ENCODE peak calls at places on chromosomes 4 and X, in five cellular contexts. P is A549, M is tibial nerve, Q is K562, J is upper lobe of left lung. R is an unnamed sample.

GRCh38 chrX:38664285-38664684 is 102.9 kb downstream of the TSPAN7 start:
- DNase-seq in M (peak; percentile 8), P (peak; percentile 7), J (no peak), Q (peak; percentile 39), R (no peak)

GRCh38 chr4:126144838-126145237 is 830.1 kb downstream of the FAT4 start:
- DNase-seq in P (no peak), Q (no peak), M (no peak), J (no peak), R (no peak)

GRCh38 chrX:100980608-100981497 is 11.3 kb downstream of the ARL13A start:
- DNase-seq in M (no peak), J (no peak), Q (no peak), P (peak; percentile 21), R (no peak)

GRCh38 chr4:79241846-79242245 is 84.0 kb downstream of the NAA11 start:
- DNase-seq in J (no peak), P (no peak), Q (no peak), M (no peak), R (no peak)

GRCh38 chr4:89254847-89255246 is 52.8 kb downstream of the GPRIN3 start:
- DNase-seq in J (no peak), M (no peak), Q (peak; percentile 69), P (peak; percentile 10), R (no peak)

GRCh38 chr4:127982445-127982844 is 17.2 kb downstream of the ABHD18 start:
- DNase-seq in J (no peak), M (no peak), P (no peak), Q (no peak), R (no peak)

GRCh38 chrX:115337735-115338134 is 48.2 kb downstream of the LUZP4 start:
- DNase-seq in J (no peak), M (no peak), Q (no peak), P (no peak), R (no peak)

GRCh38 chrX:150456466-150456865 is 93.3 kb downstream of the MAMLD1 start:
- DNase-seq in M (no peak), P (no peak), J (no peak), Q (peak; percentile 27), R (no peak)

GRCh38 chr4:78056265-78057129 is 626 bp upstream of the FRAS1 start:
- DNase-seq in P (peak; percentile 61), Q (peak; percentile 23), M (peak; percentile 80), J (peak; percentile 59), R (peak; percentile 64)

GRCh38 chr4:150209140-150209829 is 131.0 kb downstream of the DCLK2 start:
- DNase-seq in M (peak; percentile 80), J (no peak), Q (peak; percentile 51), P (peak; percentile 52), R (peak; percentile 78)

GRCh38 chr4:150140774-150141400 is 62.6 kb downstream of the DCLK2 start:
- DNase-seq in J (no peak), P (no peak), Q (no peak), M (no peak), R (no peak)

GRCh38 chr4:142777045-142777743 is 68.9 kb downstream of the INPP4B start:
- DNase-seq in J (no peak), Q (no peak), P (no peak), M (no peak), R (no peak)

GRCh38 chrX:124028177-124028576 is 66.7 kb downstream of the STAG2 start:
- DNase-seq in Q (no peak), P (no peak), J (no peak), M (no peak), R (no peak)

GRCh38 chr4:152572417-152573086 is 36.7 kb upstream of the FBXW7 start:
- DNase-seq in P (no peak), M (no peak), J (no peak), Q (no peak), R (no peak)

GRCh38 chr4:1842993-1843448 is 12.9 kb downstream of the LETM1 start:
- DNase-seq in J (peak; percentile 40), P (no peak), M (peak; percentile 33), Q (peak; percentile 8), R (no peak)

GRCh38 chr4:138178566-138178965 is 63.6 kb downstream of the SLC7A11 start:
- DNase-seq in M (no peak), P (no peak), J (no peak), Q (no peak), R (no peak)

GRCh38 chrX:137033774-137034507 is at the start of gene GPR101:
- DNase-seq in M (no peak), P (no peak), J (peak; percentile 75), Q (no peak), R (no peak)

GRCh38 chrX:96861661-96862060 is 22.0 kb upstream of the RPA4 start:
- DNase-seq in M (no peak), P (no peak), J (no peak), Q (no peak), R (no peak)

GRCh38 chrX:149916745-149917392 is 12.5 kb upstream of the HSFX4 start:
- DNase-seq in P (no peak), J (no peak), M (no peak), Q (no peak), R (no peak)

GRCh38 chr4:5399790-5400421 is 308.5 kb downstream of the EVC2 start:
- DNase-seq in M (no peak), P (peak; percentile 36), J (no peak), Q (peak; percentile 63), R (no peak)

GRCh38 chr4:2186133-2186864 is 55.6 kb downstream of the HAUS3 start:
- DNase-seq in P (no peak), M (no peak), J (no peak), Q (no peak), R (no peak)

GRCh38 chrX:37812110-37812509 is 32.3 kb downstream of the CYBB start:
- DNase-seq in M (peak; percentile 6), J (no peak), Q (no peak), P (no peak), R (no peak)

GRCh38 chrX:135295238-135295943 is 13.9 kb upstream of the ETDC start:
- DNase-seq in J (peak; percentile 26), M (peak; percentile 5), P (no peak), Q (no peak), R (peak; percentile 25)

GRCh38 chr4:165765053-165765452 is 108.0 kb upstream of the TLL1 start:
- DNase-seq in J (no peak), P (no peak), M (no peak), Q (no peak), R (no peak)

GRCh38 chr4:159341486-159341885 is 238.6 kb downstream of the RAPGEF2 start:
- DNase-seq in M (no peak), J (no peak), P (no peak), Q (no peak), R (no peak)

GRCh38 chrX:154116514-154116913 is 19.0 kb upstream of the MECP2 start:
- DNase-seq in J (no peak), Q (no peak), M (no peak), P (no peak), R (no peak)

GRCh38 chrX:150361777-150362351 is 1.3 kb upstream of the MAMLD1 start:
- DNase-seq in J (peak; percentile 66), Q (no peak), M (no peak), P (no peak), R (peak; percentile 73)

GRCh38 chr4:40908297-40908696 is 158.5 kb downstream of the NSUN7 start:
- DNase-seq in Q (no peak), P (no peak), M (no peak), J (peak; percentile 28), R (no peak)

GRCh38 chr4:82780398-82781231 is 18.0 kb downstream of the SCD5 start:
- DNase-seq in J (peak; percentile 85), Q (no peak), P (no peak), M (peak; percentile 63), R (peak; percentile 89)

GRCh38 chr4:87120411-87121162 is 99.8 kb downstream of the KLHL8 start:
- DNase-seq in Q (no peak), P (no peak), M (peak; percentile 34), J (peak; percentile 33), R (peak; percentile 58)
- TF ChIP-seq EP300 in Q (no peak), P (no peak), M (no peak), J (no peak), R (no peak)

DNA sequence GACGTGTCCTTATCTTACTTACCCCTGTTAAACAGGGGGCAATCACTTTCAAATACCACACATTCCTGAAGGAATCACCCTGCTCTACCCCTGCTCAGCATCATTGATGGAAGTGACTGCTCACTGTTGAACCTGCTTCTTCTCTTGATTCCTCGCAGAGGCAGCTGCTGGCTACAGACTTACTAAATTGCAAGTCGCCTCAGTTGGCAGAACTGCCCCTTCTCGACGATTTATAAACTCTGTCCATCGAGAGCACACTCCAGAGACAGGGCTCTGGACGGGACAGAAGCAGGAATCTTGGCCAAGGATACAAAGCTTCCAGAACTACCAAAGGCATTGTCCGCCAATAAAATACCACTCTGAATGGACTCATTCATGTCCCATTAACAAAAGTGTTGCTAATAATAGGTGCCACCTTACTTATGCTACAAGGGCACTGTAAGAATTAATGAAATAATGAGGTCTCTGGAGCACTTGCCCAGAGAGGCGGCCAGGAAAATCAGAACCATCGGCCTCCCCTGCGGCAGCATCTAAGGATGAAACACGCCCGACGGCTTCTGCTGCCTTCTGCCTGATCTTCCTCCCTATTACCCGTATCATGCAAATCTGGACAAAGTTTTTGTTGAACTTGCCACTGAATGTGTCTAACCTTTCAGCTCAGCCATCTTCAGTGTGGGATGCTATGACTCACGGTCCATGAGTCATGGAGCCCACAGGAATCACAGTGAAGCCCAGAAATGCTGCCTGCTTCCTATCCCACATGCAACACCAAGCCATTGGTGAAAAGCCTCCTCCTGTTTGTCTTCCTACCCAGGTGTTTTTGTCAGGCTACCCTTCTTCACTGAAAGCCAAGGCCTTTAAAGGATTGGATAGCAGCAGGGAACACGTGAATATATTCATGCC is 164.9 kb downstream of the MAML3 start:
- DNase-seq in Q (no peak), P (peak; percentile 70), M (peak; percentile 38), J (no peak), R (peak; percentile 43)
- H3K27ac ChIP-seq in Q (no peak overlapping the region), P (peak overlapping the region; percentile 16), M (no peak overlapping the region), J (no peak overlapping the region), R (no peak overlapping the region)

GRCh38 chr4:27484216-27484615 is 623.6 kb downstream of the STIM2 start:
- DNase-seq in P (no peak), M (no peak), Q (no peak), J (no peak), R (no peak)
- TF ChIP-seq EP300 in P (no peak), M (no peak), Q (no peak), J (no peak), R (no peak)

GRCh38 chr4:56389558-56389957 is 2.3 kb upstream of the AASDH start:
- DNase-seq in J (no peak), Q (peak; percentile 75), P (no peak), M (no peak), R (no peak)

GRCh38 chr4:56386091-56386490 is 1.2 kb downstream of the AASDH start:
- DNase-seq in J (no peak), Q (no peak), M (no peak), P (no peak), R (no peak)

GRCh38 chr4:56387023-56388001 is at the start of gene AASDH:
- DNase-seq in M (peak; percentile 92), J (peak; percentile 97), Q (peak; percentile 87), P (peak; percentile 72), R (peak; percentile 88)

GRCh38 chr4:56391270-56391669 is 4.0 kb upstream of the AASDH start:
- DNase-seq in Q (no peak), P (no peak), M (no peak), J (no peak), R (no peak)

DNA sequence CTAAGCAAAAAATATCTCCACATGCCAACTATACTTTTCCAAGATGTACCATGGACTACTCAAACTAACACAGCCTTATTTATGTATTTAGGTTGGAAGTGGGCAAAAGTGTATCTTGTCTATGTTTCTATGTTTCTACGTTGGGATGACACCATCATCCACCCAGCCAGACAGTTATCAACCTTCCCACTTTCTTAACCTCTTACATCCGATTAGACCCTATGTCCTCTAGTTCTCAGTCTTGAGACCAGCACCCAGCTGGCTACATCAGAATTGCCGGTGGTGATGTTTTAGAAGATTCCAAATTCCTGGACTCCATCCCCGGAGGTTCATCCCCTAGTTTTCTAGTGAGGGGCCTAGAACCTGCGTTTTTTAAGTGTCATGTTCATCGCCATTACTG is 1.0 kb upstream of the AASDH start:
- DNase-seq in Q (no peak), J (no peak), M (no peak), P (no peak), R (no peak)
- H3K27ac ChIP-seq in Q (peak overlapping the region; percentile 89), J (peak overlapping the region; percentile 97), M (peak overlapping the region; percentile 84), P (no peak overlapping the region), R (no peak overlapping the region)